ENCODE peak calls at places on chromosomes 12 and 14, in six cellular contexts. A, K, E, L, P and B are unnamed samples.

GRCh38 chr12:101552277-101552676 is 42.5 kb upstream of the MYBPC1 start:
- DNase-seq in A (peak; percentile 50), K (peak; percentile 16), E (peak; percentile 63), L (peak; percentile 65), P (no peak), B (peak; percentile 30)

GRCh38 chr12:46530373-46531056 is 157.9 kb upstream of the SLC38A2 start:
- DNase-seq in A (no peak), K (no peak), E (no peak), L (no peak), P (no peak), B (no peak)

GRCh38 chr14:31886161-31886835 is 190.8 kb upstream of the ARHGAP5 start:
- DNase-seq in A (no peak), K (no peak), E (no peak), L (no peak), P (no peak), B (no peak)

GRCh38 chr12:44000309-44000952 is 164.6 kb downstream of the TMEM117 start:
- DNase-seq in A (no peak), K (no peak), E (peak; percentile 92), L (peak; percentile 31), P (no peak), B (peak; percentile 78)

GRCh38 chr12:55830601-55831406 is 1.4 kb upstream of the DNAJC14 start:
- DNase-seq in A (peak; percentile 79), K (peak; percentile 77), E (peak; percentile 92), L (peak; percentile 56), P (peak; percentile 82), B (no peak)

GRCh38 chr14:32761381-32761968 is 177.2 kb upstream of the NPAS3 start:
- DNase-seq in A (no peak), K (no peak), E (no peak), L (no peak), P (no peak), B (peak; percentile 37)

GRCh38 chr14:51855234-51855633 is 5.2 kb upstream of the GNG2 start:
- DNase-seq in A (no peak), K (no peak), E (no peak), L (peak; percentile 83), P (no peak), B (no peak)

GRCh38 chr12:46915082-46915481 is 89.3 kb upstream of the SLC38A4 start:
- DNase-seq in A (no peak), K (no peak), E (no peak), L (peak; percentile 90), P (peak; percentile 26), B (peak; percentile 77)

GRCh38 chr12:5433840-5434646 is 2.1 kb downstream of the NTF3 start:
- DNase-seq in A (no peak), K (no peak), E (peak; percentile 54), L (no peak), P (no peak), B (no peak)

GRCh38 chr12:95548056-95548538 is 3.2 kb downstream of the USP44 start:
- DNase-seq in A (peak; percentile 62), K (peak; percentile 25), E (peak; percentile 88), L (no peak), P (no peak), B (no peak)

GRCh38 chr14:53062856-53063255 is 90.3 kb downstream of the DDHD1 start:
- DNase-seq in A (no peak), K (no peak), E (no peak), L (peak; percentile 70), P (no peak), B (peak; percentile 7)

GRCh38 chr14:61751475-61751989 is 10.7 kb upstream of the SNAPC1 start:
- DNase-seq in A (no peak), K (no peak), E (no peak), L (no peak), P (no peak), B (no peak)

GRCh38 chr14:38775986-38776385 is 327.0 kb downstream of the SEC23A start:
- DNase-seq in A (no peak), K (no peak), E (no peak), L (no peak), P (no peak), B (no peak)

GRCh38 chr14:62289471-62289870 is 527.3 kb downstream of the SNAPC1 start:
- DNase-seq in A (no peak), K (no peak), E (no peak), L (peak; percentile 66), P (no peak), B (no peak)

GRCh38 chr12:126051611-126052107 is 986.4 kb downstream of the AACS start:
- DNase-seq in A (no peak), K (no peak), E (no peak), L (no peak), P (no peak), B (peak; percentile 98)

GRCh38 chr12:124323771-124324530 is 29.1 kb downstream of the RFLNA start:
- DNase-seq in A (no peak), K (no peak), E (peak; percentile 44), L (peak; percentile 7), P (no peak), B (no peak)

DNA sequence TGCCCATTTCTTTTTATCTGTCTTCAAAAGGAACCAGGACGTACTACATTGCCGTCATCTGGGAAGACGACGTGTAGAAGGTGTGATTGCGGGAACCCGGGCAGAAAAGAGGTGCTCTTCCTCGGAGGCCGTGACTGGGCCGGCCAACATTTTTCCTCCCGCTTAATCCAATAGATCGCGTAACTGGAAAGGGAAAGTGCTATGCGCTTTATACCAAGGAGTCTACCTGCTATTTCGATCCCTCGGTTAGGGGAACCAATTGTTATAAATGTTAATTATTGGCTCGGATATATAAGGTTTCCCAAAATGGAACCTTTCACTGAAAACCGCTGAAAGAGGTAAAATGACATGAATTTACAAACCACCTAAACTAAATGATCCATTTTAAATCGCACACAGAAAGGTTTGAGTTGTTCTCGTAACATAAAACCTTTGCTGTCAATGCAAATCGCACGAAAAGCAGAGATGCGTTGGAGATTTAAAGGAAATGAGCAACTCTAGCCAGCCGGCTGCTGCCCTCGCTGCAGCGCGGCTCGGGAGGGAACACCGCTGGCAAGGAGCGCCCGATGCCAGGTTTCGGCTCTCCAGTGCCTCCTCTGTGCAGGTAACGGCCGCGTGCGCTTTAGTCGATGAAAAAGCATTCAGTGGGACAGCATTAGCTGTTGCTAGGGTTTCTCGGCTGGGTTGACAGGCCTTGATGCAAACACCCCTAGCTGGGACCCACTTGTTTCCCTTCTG is 2.8 kb upstream of the SIX1 start:
- DNase-seq in A (no peak), K (no peak), E (peak; percentile 81), L (peak; percentile 21), P (no peak), B (no peak)
- H3K4me3 ChIP-seq in A (no peak overlapping the region), K (peak overlapping the region; percentile 4), E (no peak overlapping the region), L (no peak overlapping the region), P (no peak overlapping the region), B (no peak overlapping the region)

DNA sequence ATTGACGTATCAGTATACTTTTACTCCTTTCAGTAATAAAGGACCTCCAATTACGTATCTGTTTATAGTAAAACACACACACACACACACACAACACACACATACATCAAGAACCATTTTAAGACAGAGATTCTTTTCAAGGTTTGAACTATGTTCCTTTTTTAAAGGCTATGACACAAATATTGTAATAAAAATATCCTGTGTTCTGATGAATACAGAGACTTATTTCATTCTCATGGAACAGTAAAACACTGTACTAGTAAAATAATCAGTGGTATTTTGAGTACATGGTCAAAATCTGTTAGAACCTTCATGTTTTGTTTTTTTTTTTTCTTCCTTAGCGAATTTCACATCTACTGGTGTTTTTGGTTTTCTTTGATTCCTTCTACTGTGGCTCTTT is 7.6 kb downstream of the FLRT2 start:
- DNase-seq in A (no peak), K (no peak), E (no peak), L (no peak), P (no peak), B (no peak)
- H3K27me3 ChIP-seq in A (peaks cover 36% of the 10 kb centered on the region), K (peaks cover 25% of the 10 kb centered on the region), E (no peaks in the 10 kb centered on the region), L (no peaks in the 10 kb centered on the region), P (peaks cover 17% of the 10 kb centered on the region), B (no peaks in the 10 kb centered on the region)

DNA sequence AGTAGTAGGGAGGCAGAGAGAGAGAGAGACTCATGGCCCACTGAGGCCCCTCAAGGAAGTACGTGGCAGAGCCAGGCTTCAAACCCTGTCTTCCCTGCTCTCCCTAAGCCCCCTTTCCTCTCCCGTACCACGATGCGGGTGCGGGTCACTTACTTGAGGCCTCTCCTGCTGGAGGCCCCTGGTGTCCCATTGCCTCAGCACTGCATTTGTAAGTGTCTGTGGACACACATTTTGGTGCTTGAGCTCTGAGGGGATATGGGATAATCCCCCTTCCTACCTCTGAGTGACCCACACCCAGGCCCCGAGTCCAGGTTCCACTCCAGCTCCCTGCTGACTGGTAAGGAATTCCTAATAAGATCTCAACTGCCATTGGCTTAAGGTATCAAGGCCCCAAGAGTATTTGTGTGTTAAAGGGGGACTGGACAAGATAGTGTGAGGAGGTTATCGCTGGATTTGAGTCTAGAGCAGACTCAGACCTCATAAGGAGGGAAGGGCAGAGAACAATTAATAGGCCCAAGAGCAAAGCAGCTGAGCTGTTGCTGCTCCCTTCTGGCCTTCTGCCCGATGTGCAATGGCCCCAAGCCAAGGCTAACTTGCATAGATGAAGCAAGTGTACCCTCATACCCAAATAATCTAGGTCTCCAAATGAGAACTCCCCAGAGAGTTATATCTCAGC is 71.9 kb downstream of the CRACR2A start:
- DNase-seq in A (no peak), K (peak; percentile 81), E (no peak), L (no peak), P (no peak), B (peak; percentile 23)
- TF ChIP-seq CTCF in A (no peak), K (peak; percentile 50), E (peak; percentile 75), L (no peak), P (no peak), B (peak; percentile 41)

GRCh38 chr14:76780360-76780759 is 19.1 kb downstream of the VASH1 start:
- DNase-seq in A (no peak), K (no peak), E (no peak), L (no peak), P (no peak), B (no peak)
- H3K4me3 ChIP-seq in A (no peak overlapping the region), K (no peak overlapping the region), E (no peak overlapping the region), L (no peak overlapping the region), P (no peak overlapping the region), B (no peak overlapping the region)

DNA sequence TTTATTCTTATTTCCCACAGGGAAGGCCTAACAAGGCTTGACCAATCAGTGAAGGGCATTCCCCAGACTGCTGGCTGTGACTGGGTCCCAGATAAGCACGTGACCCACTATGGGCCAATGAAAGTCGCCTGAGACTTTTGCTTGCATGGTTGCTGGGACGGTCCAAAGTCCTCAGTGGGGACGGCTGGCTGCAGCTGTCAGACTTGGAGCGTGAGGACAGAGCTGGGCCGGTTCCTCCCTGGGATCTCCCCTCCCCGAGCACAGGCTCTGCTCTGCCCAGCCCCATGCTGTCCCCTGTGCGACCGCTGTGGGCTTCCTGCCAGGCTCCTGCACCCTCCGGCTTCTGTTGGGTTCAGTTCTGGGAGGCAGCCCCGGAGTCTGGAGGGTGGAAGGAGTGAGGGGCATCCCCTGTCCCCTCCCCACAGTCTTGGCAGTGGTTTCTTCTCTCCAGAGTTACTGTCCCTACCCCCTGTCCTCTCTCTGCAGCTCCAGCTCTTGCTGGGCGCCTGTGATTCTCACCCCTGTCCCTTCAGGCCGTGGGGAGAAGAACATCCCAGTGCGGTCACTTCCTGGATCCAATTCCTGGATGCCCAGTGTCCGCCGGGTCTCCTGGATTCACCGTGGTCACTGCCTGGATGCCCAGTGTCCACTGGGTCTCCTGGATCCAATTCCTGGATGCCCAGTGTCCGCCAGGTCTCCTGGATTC is 50.1 kb downstream of the GALNT9 start:
- DNase-seq in A (peak; percentile 62), K (peak; percentile 50), E (peak; percentile 80), L (peak; percentile 9), P (no peak), B (no peak)
- H3K27me3 ChIP-seq in A (peaks cover 77% of the 10 kb centered on the region), K (peaks cover 88% of the 10 kb centered on the region), E (no peaks in the 10 kb centered on the region), L (peaks cover 25% of the 10 kb centered on the region), P (peaks cover 96% of the 10 kb centered on the region), B (no peaks in the 10 kb centered on the region)